ENCODE peak calls at places on chromosomes 4 and X, in seven cellular contexts. J is SK-N-DZ, W is right cardiac atrium, R is T47D, O is iPS DF 6.9, A is neuronal stem cell, N is glutamatergic neuron. V is an unnamed sample.
A peak's percentile ranks its signal among the peaks of the same experiment; 100 is the strongest.

GRCh38 chr4:129578336-129578735 is 482.4 kb downstream of the C4orf33 start:
- DNase-seq in A (no peak), J (no peak), R (no peak), O (no peak), N (no peak), W (no peak), V (no peak)

GRCh38 chrX:121356139-121356849 is 308.9 kb downstream of the GLUD2 start:
- DNase-seq in R (no peak), O (no peak), W (no peak), A (no peak), J (no peak), N (no peak), V (peak; percentile 97)

GRCh38 chr4:74464291-74464690 is 19.4 kb downstream of the AREG start:
- DNase-seq in A (no peak), J (no peak), O (no peak), W (no peak), N (no peak), R (no peak), V (no peak)

GRCh38 chr4:176277162-176277904 is 8.3 kb upstream of the ASB5 start:
- DNase-seq in R (peak; percentile 67), N (peak; percentile 69), W (peak; percentile 66), J (peak; percentile 69), O (peak; percentile 25), A (peak; percentile 30), V (peak; percentile 74)

GRCh38 chrX:21740329-21741274 is 17.3 kb downstream of the SMPX start:
- DNase-seq in O (no peak), W (peak; percentile 68), R (peak; percentile 50), J (no peak), A (no peak), N (no peak), V (peak; percentile 61)

GRCh38 chr4:28287837-28288236 is 1427.2 kb downstream of the STIM2 start:
- DNase-seq in W (no peak), A (no peak), N (no peak), J (no peak), R (no peak), O (no peak), V (no peak)

GRCh38 chr4:176350671-176351070 is 30.9 kb downstream of the SPCS3 start:
- DNase-seq in A (no peak), W (no peak), J (no peak), N (no peak), O (no peak), R (no peak), V (peak; percentile 9)

GRCh38 chr4:98468744-98469143 is 189.7 kb downstream of the TSPAN5 start:
- DNase-seq in A (no peak), O (no peak), J (no peak), W (peak; percentile 79), N (no peak), R (no peak), V (no peak)

GRCh38 chrX:44891642-44892041 is 18.7 kb downstream of the KDM6A start:
- DNase-seq in J (no peak), N (no peak), O (no peak), A (no peak), W (no peak), R (peak; percentile 85), V (no peak)

GRCh38 chrX:138298268-138298667 is 413.2 kb downstream of the FGF13 start:
- DNase-seq in N (no peak), W (no peak), A (no peak), O (no peak), J (no peak), R (no peak), V (peak; percentile 6)

GRCh38 chrX:121122332-121122731 is 74.9 kb downstream of the GLUD2 start:
- DNase-seq in O (no peak), N (no peak), R (no peak), A (no peak), W (no peak), J (no peak), V (no peak)

GRCh38 chr4:16443504-16444088 is 217.3 kb upstream of the TAPT1 start:
- DNase-seq in J (peak; percentile 16), W (no peak), R (peak; percentile 29), A (peak; percentile 26), N (no peak), O (peak; percentile 7), V (peak; percentile 37)

GRCh38 chr4:102868153-102868781 is 525 bp upstream of the CISD2 start:
- DNase-seq in A (no peak), O (no peak), N (peak; percentile 17), J (no peak), W (peak; percentile 62), R (no peak), V (no peak)

GRCh38 chrX:69232945-69233344 is 67.7 kb upstream of the PJA1 start:
- DNase-seq in O (no peak), W (no peak), N (no peak), J (no peak), A (no peak), R (no peak), V (peak; percentile 94)

GRCh38 chr4:82776925-82777542 is 21.6 kb downstream of the SCD5 start:
- DNase-seq in N (no peak), A (no peak), J (no peak), R (no peak), O (no peak), W (no peak), V (no peak)

GRCh38 chr4:166459616-166460015 is 586.6 kb downstream of the TLL1 start:
- DNase-seq in O (no peak), J (no peak), R (no peak), A (no peak), W (no peak), N (no peak), V (no peak)

GRCh38 chr4:105357258-105357657 is 116.6 kb downstream of the PPA2 start:
- DNase-seq in W (no peak), J (peak; percentile 62), O (no peak), A (no peak), N (no peak), R (no peak), V (no peak)

GRCh38 chr4:13159041-13159620 is 325.0 kb downstream of the RAB28 start:
- DNase-seq in A (no peak), W (no peak), N (no peak), J (no peak), O (no peak), R (no peak), V (no peak)

GRCh38 chr4:140609548-140610425 is 41.0 kb upstream of the UCP1 start:
- DNase-seq in J (peak; percentile 61), R (peak; percentile 67), W (no peak), A (peak; percentile 35), O (no peak), N (no peak), V (peak; percentile 75)

GRCh38 chrX:100447563-100448397 is 37.7 kb upstream of the PCDH19 start:
- DNase-seq in J (peak; percentile 10), W (peak; percentile 59), N (peak; percentile 73), R (peak; percentile 37), A (peak; percentile 18), O (peak; percentile 9), V (peak; percentile 57)

GRCh38 chr4:53929955-53930798 is 134.2 kb downstream of the CHIC2 start:
- DNase-seq in R (peak; percentile 73), N (peak; percentile 58), W (peak; percentile 77), A (peak; percentile 44), O (peak; percentile 72), J (peak; percentile 83), V (peak; percentile 81)

GRCh38 chr4:147546341-147546740 is 65.4 kb downstream of the EDNRA start:
- DNase-seq in R (no peak), N (no peak), J (no peak), O (no peak), W (no peak), A (no peak), V (no peak)

GRCh38 chrX:18422325-18422724 is 3.1 kb upstream of the CDKL5 start:
- DNase-seq in O (no peak), R (no peak), N (no peak), W (no peak), J (no peak), A (no peak), V (no peak)

GRCh38 chr4:552059-552458 is 24.0 kb downstream of the TMEM271 start:
- DNase-seq in N (no peak), R (peak; percentile 22), W (no peak), O (no peak), J (no peak), A (no peak), V (no peak)

GRCh38 chr4:1171306-1172227 is 816 bp downstream of the SPON2 start:
- DNase-seq in W (peak; percentile 74), J (no peak), A (no peak), N (peak; percentile 66), R (no peak), O (no peak), V (no peak)

GRCh38 chrX:17237146-17237545 is 137.9 kb upstream of the NHS start:
- DNase-seq in W (no peak), R (no peak), A (no peak), J (no peak), N (no peak), O (no peak), V (no peak)

GRCh38 chrX:129689881-129690280 is 35.1 kb upstream of the APLN start:
- DNase-seq in N (no peak), A (no peak), W (no peak), O (no peak), R (no peak), J (no peak), V (no peak)

GRCh38 chr4:8838911-8839431 is 32.7 kb downstream of the HMX1 start:
- DNase-seq in J (no peak), N (no peak), A (no peak), R (no peak), O (no peak), W (no peak), V (no peak)

GRCh38 chr4:21733894-21734630 is 214.5 kb downstream of the KCNIP4 start:
- DNase-seq in O (no peak), J (peak; percentile 99), N (no peak), A (no peak), R (no peak), W (no peak), V (no peak)